ENCODE peak calls at places on chromosomes 12 and 14, in six cellular contexts. W is esophagus squamous epithelium, A is suprapubic skin, R is Peyer's patch, P is GM12878, U is breast epithelium. K is an unnamed sample.

GRCh38 chr12:89140580-89141236 is 211.6 kb downstream of the DUSP6 start:
- DNase-seq in W (no peak), A (no peak), R (no peak), P (no peak), U (no peak), K (peak; percentile 78)

GRCh38 chr12:115937345-115937744 is 340.1 kb downstream of the MED13L start:
- DNase-seq in W (no peak), A (no peak), R (no peak), P (no peak), U (no peak), K (no peak)

GRCh38 chr12:11653215-11653753 is 3.8 kb downstream of the ETV6 start:
- DNase-seq in W (no peak), A (no peak), R (no peak), P (peak; percentile 69), U (no peak), K (no peak)

GRCh38 chr14:88934231-88934898 is 109.9 kb downstream of the TTC8 start:
- DNase-seq in W (no peak), A (no peak), R (no peak), P (no peak), U (no peak), K (no peak)

GRCh38 chr12:109111775-109112491 is 4.5 kb upstream of the ACACB start:
- DNase-seq in W (no peak), A (peak; percentile 71), R (peak; percentile 78), P (no peak), U (peak; percentile 62), K (peak; percentile 72)

GRCh38 chr12:68792952-68793351 is 15.0 kb upstream of the MDM2 start:
- DNase-seq in W (no peak), A (no peak), R (no peak), P (peak; percentile 66), U (no peak), K (no peak)

GRCh38 chr14:39230416-39230815 is 3.3 kb upstream of the MIA2 start:
- DNase-seq in W (no peak), A (no peak), R (no peak), P (no peak), U (no peak), K (no peak)

GRCh38 chr14:102540310-102541028 is 30.9 kb upstream of the ANKRD9 start:
- DNase-seq in W (no peak), A (no peak), R (no peak), P (no peak), U (no peak), K (no peak)

GRCh38 chr12:127300753-127301152 is 966.2 kb upstream of the TMEM132C start:
- DNase-seq in W (no peak), A (no peak), R (no peak), P (no peak), U (no peak), K (no peak)

GRCh38 chr12:97048421-97049035 is 141.5 kb downstream of the NEDD1 start:
- DNase-seq in W (no peak), A (no peak), R (no peak), P (no peak), U (no peak), K (no peak)

GRCh38 chr14:93276031-93276716 is 56.7 kb downstream of the BTBD7 start:
- DNase-seq in W (no peak), A (no peak), R (no peak), P (no peak), U (no peak), K (no peak)

GRCh38 chr12:50732591-50732990 is 31.3 kb upstream of the ATF1 start:
- DNase-seq in W (no peak), A (no peak), R (no peak), P (no peak), U (no peak), K (no peak)

GRCh38 chr14:42804146-42804545 is 1197.5 kb downstream of the LRFN5 start:
- DNase-seq in W (no peak), A (no peak), R (no peak), P (no peak), U (no peak), K (no peak)

GRCh38 chr12:6224550-6224949 is 24.4 kb downstream of the CD9 start:
- DNase-seq in W (no peak), A (no peak), R (peak; percentile 59), P (no peak), U (no peak), K (peak; percentile 60)

GRCh38 chr12:89468648-89469326 is 55.8 kb downstream of the GALNT4 start:
- DNase-seq in W (no peak), A (no peak), R (no peak), P (no peak), U (no peak), K (no peak)

GRCh38 chr12:169528-170360 is 44.2 kb downstream of the SLC6A12 start:
- DNase-seq in W (no peak), A (no peak), R (no peak), P (no peak), U (no peak), K (peak; percentile 23)

GRCh38 chr14:42214981-42215491 is 608.4 kb downstream of the LRFN5 start:
- DNase-seq in W (no peak), A (no peak), R (no peak), P (no peak), U (no peak), K (no peak)

GRCh38 chr14:91778217-91778616 is 46.3 kb upstream of the CATSPERB start:
- DNase-seq in W (no peak), A (no peak), R (no peak), P (no peak), U (no peak), K (no peak)

GRCh38 chr14:94486883-94487282 is 10.9 kb upstream of the SERPINA9 start:
- DNase-seq in W (no peak), A (no peak), R (no peak), P (no peak), U (no peak), K (no peak)

GRCh38 chr12:44286336-44286735 is 450.5 kb downstream of the TMEM117 start:
- DNase-seq in W (no peak), A (no peak), R (no peak), P (no peak), U (no peak), K (no peak)

GRCh38 chr14:75519826-75520692 is 2.2 kb upstream of the BATF start:
- DNase-seq in W (no peak), A (no peak), R (no peak), P (no peak), U (no peak), K (no peak)

GRCh38 chr12:46677749-46678148 is 148.0 kb downstream of the SLC38A4 start:
- DNase-seq in W (no peak), A (no peak), R (no peak), P (no peak), U (no peak), K (no peak)

GRCh38 chr12:96985515-96986362 is 78.7 kb downstream of the NEDD1 start:
- DNase-seq in W (no peak), A (no peak), R (peak; percentile 57), P (no peak), U (no peak), K (peak; percentile 16)

GRCh38 chr12:1919763-1920162 is 1.3 kb upstream of the CACNA2D4 start:
- DNase-seq in W (no peak), A (no peak), R (no peak), P (no peak), U (no peak), K (no peak)
- H3K4me1 ChIP-seq in W (peaks cover 14% of the 10 kb centered on the region), A (peaks cover 2% of the 10 kb centered on the region), R (no peaks in the 10 kb centered on the region), P (peaks cover 4% of the 10 kb centered on the region), U (no peaks in the 10 kb centered on the region), K (peaks cover 4% of the 10 kb centered on the region)

GRCh38 chr14:54567634-54568561 is 970 bp downstream of the SAMD4A start:
- DNase-seq in W (no peak), A (peak; percentile 76), R (peak; percentile 67), P (no peak), U (no peak), K (peak; percentile 69)
- TF ChIP-seq POLR2A in W (no peak), A (no peak), R (no peak), P (peak; percentile 40), U (no peak), K (no peak)

GRCh38 chr12:65895759-65896656 is 71.7 kb downstream of the HMGA2 start:
- DNase-seq in W (no peak), A (no peak), R (no peak), P (no peak), U (no peak), K (no peak)
- H3K4me3 ChIP-seq in W (no peak overlapping the region), A (no peak overlapping the region), R (no peak overlapping the region), P (no peak overlapping the region), U (no peak overlapping the region), K (no peak overlapping the region)

GRCh38 chr14:62711351-62712023 is 333.8 kb downstream of the KCNH5 start:
- DNase-seq in W (no peak), A (no peak), R (no peak), P (no peak), U (no peak), K (no peak)
- H3K4me1 ChIP-seq in W (peaks cover 17% of the 10 kb centered on the region), A (no peaks in the 10 kb centered on the region), R (no peaks in the 10 kb centered on the region), P (no peaks in the 10 kb centered on the region), U (no peaks in the 10 kb centered on the region), K (no peaks in the 10 kb centered on the region)

DNA sequence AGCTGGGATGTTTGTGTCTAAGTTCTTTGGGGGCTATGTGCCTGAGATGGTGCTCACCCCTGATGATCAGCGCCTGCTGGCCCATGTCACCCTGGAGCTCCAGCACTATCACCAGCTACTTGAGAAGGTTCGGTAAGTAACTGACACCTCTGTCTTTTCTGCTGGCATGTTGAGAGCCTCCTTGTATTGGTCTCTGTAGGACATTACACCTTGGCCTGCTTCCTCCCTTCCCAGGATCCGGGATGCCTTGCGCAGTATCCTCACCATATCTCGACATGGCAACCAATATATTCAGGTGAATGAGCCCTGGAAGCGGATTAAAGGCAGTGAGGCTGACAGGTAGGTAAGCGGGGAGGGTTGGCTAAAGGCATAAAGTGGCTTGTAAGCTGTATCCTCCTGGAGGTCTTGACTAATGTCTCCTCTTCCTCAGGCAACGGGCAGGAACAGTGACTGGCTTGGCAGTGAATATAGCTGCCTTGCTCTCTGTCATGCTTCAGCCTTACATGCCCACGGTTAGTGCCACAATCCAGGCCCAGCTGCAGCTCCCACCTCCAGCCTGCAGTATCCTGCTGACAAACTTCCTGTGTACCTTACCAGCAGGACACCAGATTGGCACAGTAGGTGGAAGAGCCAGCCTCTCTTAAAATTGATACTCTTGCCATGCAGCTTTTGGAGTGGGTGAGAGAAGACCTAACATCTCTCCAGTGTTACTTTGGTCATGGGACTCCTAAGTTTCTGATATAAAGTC is 5.4 kb downstream of the DDIT3 start:
- DNase-seq in W (no peak), A (no peak), R (peak; percentile 26), P (no peak), U (no peak), K (no peak)
- TF ChIP-seq POLR2A in W (no peak), A (no peak), R (no peak), P (peak; percentile 66), U (no peak), K (no peak)

DNA sequence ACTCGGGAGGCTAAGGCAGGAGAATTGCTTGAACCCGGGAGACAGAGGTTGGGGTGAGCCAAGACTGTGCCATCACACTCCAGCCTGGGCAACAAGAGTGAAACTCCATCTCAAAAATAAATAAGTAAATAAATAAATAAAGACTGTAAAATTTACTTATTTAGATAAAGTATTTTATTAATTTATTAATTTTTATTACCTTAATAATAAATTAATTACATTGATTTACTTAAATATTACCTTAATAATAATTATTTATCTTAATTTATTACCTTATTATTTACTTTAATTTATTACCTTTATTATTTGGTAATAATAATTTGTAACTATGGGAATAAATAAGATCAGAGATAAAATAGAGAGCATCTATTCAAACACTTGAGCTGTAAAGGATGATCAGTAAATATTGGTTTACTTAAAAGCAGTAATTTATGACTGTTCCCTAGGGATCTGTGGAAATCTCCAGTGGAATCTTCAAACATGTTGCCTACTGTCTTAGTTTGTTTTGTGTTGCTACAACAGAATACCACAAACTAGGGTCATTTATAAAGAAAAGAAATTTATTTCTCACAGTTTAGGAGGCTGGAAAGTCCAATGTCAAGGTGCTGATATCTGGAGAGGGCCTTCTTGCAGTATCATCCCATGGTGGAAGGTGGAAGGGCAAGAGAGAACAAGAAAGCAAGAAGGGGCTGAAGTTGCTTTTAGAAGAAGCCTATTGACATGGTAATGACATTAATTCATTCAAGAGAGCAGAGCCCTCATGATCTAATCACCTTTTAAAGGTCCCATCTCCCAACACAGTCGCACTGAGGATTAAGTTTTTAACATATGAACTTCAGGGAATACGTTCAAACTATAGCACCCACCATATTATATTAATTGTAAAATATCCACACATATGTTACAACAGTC is 37.1 kb downstream of the SOCS2 start:
- DNase-seq in W (no peak), A (no peak), R (no peak), P (no peak), U (no peak), K (no peak)
- H3K4me3 ChIP-seq in W (no peak overlapping the region), A (no peak overlapping the region), R (no peak overlapping the region), P (no peak overlapping the region), U (no peak overlapping the region), K (no peak overlapping the region)